ENCODE peak calls at places on chromosomes 6 and 20, in seven cellular contexts. I, P, H, Q, E, A and L are unnamed samples.

GRCh38 chr6:150267686-150268561 is 100.9 kb upstream of the IYD start:
- DNase-seq in P (peak), Q (no peak), E (no peak), H (no peak), I (no peak), A (no peak), L (no peak)

GRCh38 chr6:111580826-111581505 is 24.7 kb downstream of the TRAF3IP2 start:
- DNase-seq in I (no peak), E (no peak), H (no peak), Q (no peak), A (no peak), P (peak), L (no peak)

GRCh38 chr20:24665196-24665595 is 195.8 kb downstream of the SYNDIG1 start:
- DNase-seq in H (no peak), E (no peak), P (no peak), I (no peak), Q (no peak), A (no peak), L (no peak)

GRCh38 chr6:44696099-44696498 is 308.6 kb downstream of the CDC5L start:
- DNase-seq in A (no peak), I (no peak), E (no peak), Q (no peak), P (no peak), H (no peak), L (no peak)

GRCh38 chr20:4722571-4722970 is 862 bp downstream of the PRND start:
- DNase-seq in P (no peak), E (no peak), Q (no peak), A (no peak), H (no peak), I (peak), L (no peak)

GRCh38 chr6:41970436-41970846 is 28.8 kb upstream of the CCND3 start:
- DNase-seq in I (no peak), H (peak), P (no peak), Q (peak), E (no peak), A (peak), L (no peak)

GRCh38 chr20:61949363-61949713 is 116.3 kb downstream of the TAF4 start:
- DNase-seq in P (no peak), E (no peak), H (no peak), A (no peak), Q (no peak), I (no peak), L (no peak)

GRCh38 chr6:111985202-111985731 is 68.6 kb upstream of the CCN6 start:
- DNase-seq in H (peak), Q (no peak), I (peak), A (peak), E (no peak), P (no peak), L (no peak)

GRCh38 chr6:25366785-25367657 is 87.8 kb downstream of the CARMIL1 start:
- DNase-seq in E (no peak), H (peak), A (peak), P (no peak), I (no peak), Q (no peak), L (no peak)

GRCh38 chr20:34604980-34605788 is 46.7 kb downstream of the MAP1LC3A start:
- DNase-seq in E (no peak), Q (peak), I (no peak), H (no peak), P (no peak), A (no peak), L (no peak)

GRCh38 chr20:39105551-39105950 is 143.4 kb downstream of the DHX35 start:
- DNase-seq in Q (no peak), A (peak), H (no peak), P (no peak), I (no peak), E (no peak), L (no peak)

GRCh38 chr6:81759782-81760181 is 7.3 kb upstream of the TENT5A start:
- DNase-seq in A (no peak), E (no peak), H (no peak), P (no peak), I (no peak), Q (no peak), L (no peak)

GRCh38 chr6:130293800-130294199 is 71.0 kb upstream of the SAMD3 start:
- DNase-seq in I (peak), P (peak), E (peak), H (no peak), A (peak), Q (no peak), L (no peak)

GRCh38 chr6:27669798-27670301 is 196.9 kb upstream of the ZNF184 start:
- DNase-seq in Q (no peak), H (no peak), A (no peak), E (no peak), P (peak), I (peak), L (no peak)

GRCh38 chr6:166078294-166078693 is 89.4 kb downstream of the TBXT start:
- DNase-seq in Q (no peak), H (no peak), P (no peak), E (no peak), A (no peak), I (no peak), L (no peak)

GRCh38 chr6:29834564-29835436 is 7.2 kb downstream of the HLA-G start:
- DNase-seq in E (peak), Q (peak), A (peak), H (peak), P (peak), I (peak), L (peak)

GRCh38 chr6:164749126-164749758 is 560.2 kb downstream of the C6orf118 start:
- DNase-seq in H (no peak), A (no peak), I (no peak), Q (no peak), E (no peak), P (no peak), L (no peak)

GRCh38 chr6:8749449-8749848 is 314.1 kb upstream of the SLC35B3 start:
- DNase-seq in H (no peak), P (no peak), I (no peak), A (no peak), E (no peak), Q (no peak), L (no peak)

GRCh38 chr20:50366270-50367103 is 143.7 kb upstream of the PTPN1 start:
- DNase-seq in E (no peak), H (no peak), Q (peak), I (no peak), P (peak), A (peak), L (no peak)

GRCh38 chr6:4512101-4512500 is 264.1 kb upstream of the CDYL start:
- DNase-seq in P (no peak), H (no peak), A (no peak), Q (no peak), I (no peak), E (no peak), L (no peak)

GRCh38 chr6:24655229-24655628 is 9.2 kb upstream of the KIAA0319 start:
- DNase-seq in I (no peak), H (no peak), Q (no peak), P (no peak), E (no peak), A (no peak), L (no peak)

GRCh38 chr20:33830371-33830770 is 19.2 kb downstream of the CHMP4B start:
- DNase-seq in I (no peak), P (no peak), Q (no peak), H (no peak), E (no peak), A (no peak), L (no peak)

GRCh38 chr6:147384737-147385710 is 123.5 kb upstream of the SAMD5 start:
- DNase-seq in I (no peak), A (no peak), Q (no peak), P (no peak), H (no peak), E (no peak), L (no peak)

GRCh38 chr6:11479296-11479695 is 58.3 kb upstream of the TMEM170B start:
- DNase-seq in Q (no peak), E (no peak), P (no peak), I (no peak), H (no peak), A (no peak), L (no peak)

GRCh38 chr6:27275025-27275956 is 27.8 kb downstream of the PRSS16 start:
- DNase-seq in E (no peak), A (no peak), I (peak), Q (no peak), P (no peak), H (no peak), L (no peak)

GRCh38 chr6:166277892-166278578 is 30.2 kb downstream of the PRR18 start:
- DNase-seq in I (no peak), P (no peak), Q (no peak), H (no peak), A (no peak), E (no peak), L (no peak)

GRCh38 chr6:120960761-120961160 is 373.5 kb downstream of the TBC1D32 start:
- DNase-seq in P (no peak), E (no peak), H (no peak), Q (no peak), I (no peak), A (no peak), L (no peak)

GRCh38 chr6:144411506-144412165 is 126.5 kb downstream of the UTRN start:
- DNase-seq in A (no peak), P (no peak), E (no peak), I (no peak), Q (no peak), H (no peak), L (no peak)

GRCh38 chr6:50994026-50994720 is 175.5 kb downstream of the TFAP2B start:
- DNase-seq in E (no peak), H (no peak), Q (no peak), A (no peak), P (peak), I (no peak), L (no peak)

GRCh38 chr6:100346203-100346602 is 118.5 kb downstream of the SIM1 start:
- DNase-seq in H (no peak), Q (no peak), E (no peak), I (no peak), A (no peak), P (no peak), L (no peak)

GRCh38 chr6:165119231-165120020 is 190.0 kb downstream of the C6orf118 start:
- DNase-seq in A (no peak), I (no peak), Q (no peak), H (no peak), E (no peak), P (no peak), L (no peak)

GRCh38 chr6:22001336-22002027 is 295.4 kb downstream of the PRL start:
- DNase-seq in I (no peak), H (no peak), Q (no peak), E (no peak), A (no peak), P (no peak), L (no peak)

GRCh38 chr6:74222768-74223321 is 526.8 kb downstream of the CD109 start:
- DNase-seq in E (no peak), I (peak), Q (no peak), A (no peak), H (no peak), P (no peak), L (no peak)

GRCh38 chr20:10982692-10983091 is 308.9 kb upstream of the JAG1 start:
- DNase-seq in I (peak), H (no peak), E (no peak), A (no peak), Q (no peak), P (no peak), L (no peak)

GRCh38 chr6:83853968-83854501 is 875 bp downstream of the RIPPLY2 start:
- DNase-seq in A (no peak), I (peak), Q (peak), P (peak), E (no peak), H (no peak), L (no peak)

GRCh38 chr6:3484240-3484639 is 27.4 kb upstream of the SLC22A23 start:
- DNase-seq in Q (no peak), H (no peak), E (no peak), I (no peak), P (no peak), A (no peak), L (no peak)

GRCh38 chr6:129133770-129134192 is 250.8 kb downstream of the LAMA2 start:
- DNase-seq in H (no peak), Q (no peak), E (no peak), P (no peak), I (no peak), A (no peak), L (no peak)

GRCh38 chr6:17877196-17877889 is 110.1 kb downstream of the KIF13A start:
- DNase-seq in Q (no peak), P (no peak), I (no peak), E (no peak), H (no peak), A (no peak), L (no peak)

GRCh38 chr6:169216830-169217229 is 36.8 kb downstream of the THBS2 start:
- DNase-seq in Q (no peak), E (no peak), I (no peak), H (no peak), A (no peak), P (no peak), L (no peak)